ENCODE peak calls at places on chromosome 12, in five cellular contexts. C, H, G, R and Y are unnamed samples.
A peak's percentile ranks its signal among the peaks of the same experiment; 100 is the strongest.

GRCh38 chr12:54047160-54047963 is 6.3 kb upstream of the HOXC4 start:
- DNase-seq in C (peak; percentile 63), H (no peak), G (no peak), R (no peak), Y (no peak)

GRCh38 chr12:85996280-85996679 is 122.2 kb downstream of the NTS start:
- DNase-seq in C (no peak), H (no peak), G (no peak), R (no peak), Y (no peak)

GRCh38 chr12:131928080-131928764 is 854 bp upstream of the PUS1 start:
- DNase-seq in C (no peak), H (no peak), G (no peak), R (peak; percentile 57), Y (no peak)

GRCh38 chr12:59698599-59698998 is 102.8 kb downstream of the SLC16A7 start:
- DNase-seq in C (no peak), H (no peak), G (no peak), R (no peak), Y (no peak)

GRCh38 chr12:131941116-131941986 is 8.4 kb upstream of the EP400 start:
- DNase-seq in C (no peak), H (peak; percentile 46), G (no peak), R (peak; percentile 6), Y (no peak)

GRCh38 chr12:74547249-74547648 is 9.6 kb downstream of the ATXN7L3B start:
- DNase-seq in C (no peak), H (no peak), G (no peak), R (no peak), Y (no peak)

GRCh38 chr12:4703676-4704075 is 16.5 kb upstream of the GALNT8 start:
- DNase-seq in C (no peak), H (no peak), G (no peak), R (no peak), Y (no peak)

GRCh38 chr12:127272864-127273263 is 994.1 kb upstream of the TMEM132C start:
- DNase-seq in C (no peak), H (no peak), G (no peak), R (no peak), Y (no peak)

GRCh38 chr12:89453121-89453520 is 71.5 kb downstream of the GALNT4 start:
- DNase-seq in C (no peak), H (no peak), G (no peak), R (no peak), Y (no peak)

GRCh38 chr12:85575115-85576096 is 260.8 kb downstream of the RASSF9 start:
- DNase-seq in C (peak; percentile 74), H (no peak), G (peak; percentile 55), R (peak; percentile 64), Y (peak; percentile 53)

GRCh38 chr12:34335819-34336262 is 313.5 kb downstream of the ALG10 start:
- DNase-seq in C (no peak), H (no peak), G (no peak), R (no peak), Y (no peak)
- H3K9me3 ChIP-seq in C (no peaks in the 10 kb centered on the region), H (no peaks in the 10 kb centered on the region), G (no peaks in the 10 kb centered on the region), R (no peaks in the 10 kb centered on the region), Y (no peaks in the 10 kb centered on the region)

GRCh38 chr12:93226356-93226755 is 151.4 kb upstream of the NUDT4 start:
- DNase-seq in C (no peak), H (no peak), G (no peak), R (no peak), Y (no peak)

GRCh38 chr12:93221841-93222240 is 155.9 kb upstream of the NUDT4 start:
- DNase-seq in C (no peak), H (no peak), G (no peak), R (no peak), Y (no peak)

GRCh38 chr12:93219947-93220346 is 157.8 kb upstream of the NUDT4 start:
- DNase-seq in C (no peak), H (no peak), G (no peak), R (no peak), Y (no peak)

GRCh38 chr12:93225094-93225493 is 152.6 kb upstream of the NUDT4 start:
- DNase-seq in C (no peak), H (no peak), G (no peak), R (no peak), Y (no peak)

GRCh38 chr12:93223440-93224426 is 154.0 kb upstream of the NUDT4 start:
- DNase-seq in C (no peak), H (peak; percentile 67), G (no peak), R (peak; percentile 33), Y (no peak)
- H3K4me3 ChIP-seq in C (no peak overlapping the region), H (no peak overlapping the region), G (no peak overlapping the region), R (no peak overlapping the region), Y (no peak overlapping the region)

DNA sequence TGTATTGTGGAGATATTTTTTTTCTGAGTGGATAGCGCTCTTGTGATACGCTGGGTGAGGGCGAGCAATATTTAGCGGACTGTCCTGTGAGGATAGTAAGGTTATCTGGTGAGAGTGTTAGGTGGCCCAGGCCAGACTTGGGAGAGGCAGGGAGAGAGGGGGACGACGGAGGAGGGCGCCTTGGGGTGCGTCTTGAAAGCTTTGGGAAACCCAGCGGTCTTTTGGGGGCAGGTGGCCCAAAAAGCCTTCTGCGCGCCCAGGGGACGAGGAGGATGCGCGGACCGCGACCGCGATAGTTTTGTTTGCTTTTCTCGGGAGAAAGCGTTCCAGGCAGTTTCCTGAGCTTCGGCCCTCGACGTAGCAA is 512 bp upstream of the BICD1 start:
- DNase-seq in C (no peak), H (no peak), G (no peak), R (no peak), Y (no peak)
- H3K4me1 ChIP-seq in C (peaks cover 37% of the 10 kb centered on the region), H (no peaks in the 10 kb centered on the region), G (peaks cover 23% of the 10 kb centered on the region), R (peaks cover 31% of the 10 kb centered on the region), Y (peaks cover 9% of the 10 kb centered on the region)

GRCh38 chr12:132951649-132952048 is 4.5 kb downstream of the ZNF605 start:
- DNase-seq in C (no peak), H (no peak), G (no peak), R (no peak), Y (no peak)
- H3K9me3 ChIP-seq in C (peaks cover 13% of the 10 kb centered on the region), H (peaks cover 67% of the 10 kb centered on the region), G (peaks cover 34% of the 10 kb centered on the region), R (no peaks in the 10 kb centered on the region), Y (no peaks in the 10 kb centered on the region)

DNA sequence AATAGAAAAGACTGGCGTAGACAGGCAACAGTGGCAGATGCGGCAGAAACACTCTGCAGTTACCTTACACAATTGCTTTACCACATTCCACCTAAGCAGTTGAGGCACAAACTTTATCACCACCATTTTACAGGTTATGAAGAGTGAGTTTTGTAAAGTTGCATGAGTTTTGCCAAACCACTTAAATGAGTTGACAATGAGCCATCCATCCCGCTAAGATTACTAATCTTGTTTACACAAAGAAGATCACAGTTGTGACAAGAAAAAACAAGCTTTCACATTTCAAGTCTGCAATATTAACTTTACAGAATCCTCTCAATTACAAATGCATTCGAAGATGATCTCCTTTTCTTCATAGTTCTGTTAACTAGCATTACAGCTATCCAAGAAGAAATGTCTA is 1.8 kb downstream of the TMCC3 start:
- DNase-seq in C (no peak), H (no peak), G (no peak), R (no peak), Y (no peak)
- H3K4me3 ChIP-seq in C (peak overlapping the region; percentile 69), H (peak overlapping the region; percentile 79), G (no peak overlapping the region), R (peak overlapping the region; percentile 59), Y (peak overlapping the region; percentile 68)

GRCh38 chr12:111091036-111091435 is 170.7 kb upstream of the MYL2 start:
- DNase-seq in C (no peak), H (no peak), G (no peak), R (no peak), Y (no peak)
- H3K4me1 ChIP-seq in C (no peaks in the 10 kb centered on the region), H (no peaks in the 10 kb centered on the region), G (peaks cover 96% of the 10 kb centered on the region), R (no peaks in the 10 kb centered on the region), Y (peaks cover 4% of the 10 kb centered on the region)

GRCh38 chr12:105335856-105336255 is 5.4 kb downstream of the C12orf75 start:
- DNase-seq in C (no peak), H (no peak), G (no peak), R (no peak), Y (no peak)

GRCh38 chr12:105341010-105341409 is 10.5 kb downstream of the C12orf75 start:
- DNase-seq in C (no peak), H (no peak), G (no peak), R (no peak), Y (no peak)

GRCh38 chr12:105337391-105337790 is 6.9 kb downstream of the C12orf75 start:
- DNase-seq in C (no peak), H (no peak), G (no peak), R (no peak), Y (no peak)

GRCh38 chr12:105336411-105336810 is 5.9 kb downstream of the C12orf75 start:
- DNase-seq in C (no peak), H (no peak), G (no peak), R (no peak), Y (no peak)

DNA sequence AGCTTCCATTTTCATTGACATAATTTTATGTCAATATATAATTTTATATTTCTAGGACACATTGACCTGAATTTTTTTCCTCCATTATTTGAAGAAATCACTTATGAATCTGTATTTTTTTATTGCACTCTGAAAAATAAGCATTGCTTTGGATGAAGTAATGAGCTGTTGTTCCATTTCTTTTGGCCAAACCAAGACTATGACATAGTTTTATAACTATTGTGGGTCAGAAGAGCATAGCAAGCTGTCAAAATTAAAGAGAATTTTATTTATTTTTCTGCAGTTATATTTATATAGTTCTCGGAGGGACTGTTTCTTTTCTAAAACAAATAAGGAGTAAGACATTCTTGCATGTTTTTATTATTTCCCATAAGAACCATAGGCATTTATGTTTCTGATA is 8.5 kb downstream of the C12orf75 start:
- DNase-seq in C (no peak), H (no peak), G (no peak), R (no peak), Y (no peak)
- H3K9me3 ChIP-seq in C (peaks cover 4% of the 10 kb centered on the region), H (no peaks in the 10 kb centered on the region), G (peaks cover 39% of the 10 kb centered on the region), R (peaks cover 7% of the 10 kb centered on the region), Y (no peaks in the 10 kb centered on the region)